ENCODE peak calls at places on chromosome 15, in seven cellular contexts. H, L, K, Q, J, Y and N are unnamed samples.
A peak's percentile ranks its signal among the peaks of the same experiment; 100 is the strongest.

GRCh38 chr15:65184305-65184943 is 718 bp downstream of the CLPX start:
- DNase-seq in H (peak; percentile 75), L (peak; percentile 61), K (peak; percentile 54), Q (peak; percentile 37), J (peak; percentile 45), Y (peak; percentile 54), N (peak; percentile 37)

GRCh38 chr15:70752142-70752754 is 11.1 kb downstream of the UACA start:
- DNase-seq in H (no peak), L (peak; percentile 49), K (peak; percentile 67), Q (no peak), J (peak; percentile 60), Y (no peak), N (no peak)

GRCh38 chr15:31605467-31605931 is 278.9 kb downstream of the KLF13 start:
- DNase-seq in H (no peak), L (no peak), K (peak; percentile 13), Q (no peak), J (no peak), Y (peak; percentile 24), N (no peak)

GRCh38 chr15:25664761-25665160 is 198.4 kb downstream of the ATP10A start:
- DNase-seq in H (no peak), L (no peak), K (no peak), Q (no peak), J (no peak), Y (peak; percentile 17), N (no peak)

GRCh38 chr15:82778755-82779154 is 27.1 kb downstream of the FSD2 start:
- DNase-seq in H (no peak), L (no peak), K (no peak), Q (no peak), J (no peak), Y (no peak), N (no peak)

GRCh38 chr15:83919319-83919830 is 265.5 kb downstream of the ADAMTSL3 start:
- DNase-seq in H (no peak), L (no peak), K (no peak), Q (no peak), J (no peak), Y (no peak), N (no peak)

GRCh38 chr15:38758001-38758400 is 193.4 kb upstream of the RASGRP1 start:
- DNase-seq in H (no peak), L (no peak), K (peak; percentile 59), Q (no peak), J (no peak), Y (peak; percentile 81), N (peak; percentile 63)

GRCh38 chr15:47431501-47431900 is 285.8 kb upstream of the SEMA6D start:
- DNase-seq in H (no peak), L (no peak), K (peak; percentile 50), Q (no peak), J (no peak), Y (peak; percentile 92), N (peak; percentile 92)

GRCh38 chr15:79769081-79769481 is 127.7 kb downstream of the MTHFS start:
- DNase-seq in H (no peak), L (no peak), K (peak; percentile 8), Q (no peak), J (no peak), Y (no peak), N (no peak)
- TF ChIP-seq CTCF in H (no peak), L (no peak), K (peak; percentile 28), Q (peak; percentile 43), J (no peak), Y (peak; percentile 18), N (peak; percentile 8)

DNA sequence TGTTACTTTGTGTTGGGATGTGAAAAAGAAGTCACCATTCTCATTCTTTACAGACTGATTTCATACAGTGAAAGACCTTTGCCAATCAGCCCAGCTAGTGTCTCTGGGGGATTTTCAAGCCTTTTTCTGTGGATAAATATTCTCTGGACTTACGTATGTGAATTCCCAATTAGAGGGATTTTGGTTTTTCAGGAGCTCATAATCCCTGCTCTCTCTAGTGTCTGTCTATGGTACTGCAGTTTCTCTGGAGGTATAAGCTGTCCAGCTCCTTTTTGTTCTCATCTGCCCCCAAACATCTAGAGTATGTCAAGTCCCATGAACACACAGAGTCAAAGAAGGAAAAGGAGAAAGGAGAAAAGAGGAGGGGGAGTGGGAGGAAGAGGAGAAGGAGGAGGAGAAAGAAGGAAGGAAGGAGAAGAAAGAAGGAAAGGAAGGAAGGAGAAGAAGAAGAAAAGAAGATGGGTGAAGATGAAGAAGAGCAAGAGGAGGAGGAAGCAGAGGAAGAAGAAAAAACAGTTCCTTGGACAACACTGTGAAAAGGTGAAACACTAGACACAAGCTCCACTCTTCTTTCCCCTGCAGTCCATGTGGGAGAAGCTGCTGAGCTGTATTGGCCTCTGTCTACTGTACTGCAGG is 218.6 kb downstream of the GREM1 start:
- DNase-seq in H (no peak), L (no peak), K (peak; percentile 83), Q (no peak), J (no peak), Y (peak; percentile 35), N (peak; percentile 39)
- TF ChIP-seq CTCF in H (peak; percentile 59), L (peak; percentile 40), K (peak; percentile 79), Q (peak; percentile 47), J (peak; percentile 43), Y (peak; percentile 66), N (peak; percentile 58)

GRCh38 chr15:44427756-44428724 is 611 bp downstream of the CTDSPL2 start:
- DNase-seq in H (no peak), L (no peak), K (peak; percentile 72), Q (no peak), J (no peak), Y (peak; percentile 71), N (no peak)

DNA sequence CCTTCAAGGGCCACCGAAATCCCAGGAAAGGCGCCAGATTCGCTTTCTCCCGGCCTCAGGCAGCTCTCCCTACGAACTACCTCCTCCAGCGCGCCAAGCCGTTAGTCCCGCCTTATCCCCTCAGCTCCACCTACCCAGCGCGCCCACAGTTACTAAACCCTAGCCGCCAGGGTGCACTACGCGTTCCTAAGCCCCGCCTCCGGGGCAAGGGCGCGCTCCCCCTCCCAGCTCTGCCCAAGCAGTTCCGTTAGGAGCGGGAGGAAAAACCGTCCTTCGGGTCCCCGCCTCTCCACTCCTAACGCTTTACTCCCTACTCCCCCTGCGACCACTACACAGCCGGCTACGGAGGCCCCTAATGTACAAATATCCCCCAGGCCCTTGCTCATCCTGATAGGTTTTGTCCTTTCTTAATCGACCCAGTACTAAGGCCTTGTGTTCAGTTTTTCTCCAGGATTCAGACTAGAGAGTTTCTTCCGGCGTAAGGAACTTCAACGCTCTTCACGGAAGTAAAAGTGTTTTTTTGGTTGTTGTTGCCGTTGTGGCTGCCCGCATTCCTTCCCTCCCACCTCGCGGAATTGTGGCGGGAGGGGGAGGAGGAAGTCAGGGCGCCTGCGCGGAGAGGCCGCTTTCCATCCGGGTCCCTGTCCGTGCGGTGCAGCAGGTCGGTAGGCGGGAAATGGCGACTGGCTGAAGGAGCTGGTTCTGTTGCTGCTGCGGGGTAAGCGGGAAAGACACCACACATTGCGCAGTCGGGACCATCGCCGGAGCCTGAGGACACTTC is at the start of gene CTDSPL2:
- DNase-seq in H (peak; percentile 95), L (peak; percentile 97), K (peak; percentile 100), Q (peak; percentile 82), J (peak; percentile 93), Y (peak; percentile 99), N (peak; percentile 100)
- TF ChIP-seq CTCF in H (peak; percentile 27), L (no peak), K (no peak), Q (peak; percentile 34), J (no peak), Y (peak; percentile 21), N (peak; percentile 39)

GRCh38 chr15:98795980-98796379 is 147.6 kb downstream of the IGF1R start:
- DNase-seq in H (no peak), L (no peak), K (no peak), Q (no peak), J (no peak), Y (no peak), N (no peak)

GRCh38 chr15:98794754-98795153 is 146.4 kb downstream of the IGF1R start:
- DNase-seq in H (no peak), L (no peak), K (no peak), Q (no peak), J (no peak), Y (no peak), N (no peak)

GRCh38 chr15:98794211-98794610 is 145.9 kb downstream of the IGF1R start:
- DNase-seq in H (no peak), L (no peak), K (no peak), Q (no peak), J (no peak), Y (no peak), N (no peak)

GRCh38 chr15:98798375-98798893 is 150.1 kb downstream of the IGF1R start:
- DNase-seq in H (no peak), L (no peak), K (no peak), Q (no peak), J (no peak), Y (no peak), N (no peak)

GRCh38 chr15:98796685-98797084 is 148.3 kb downstream of the IGF1R start:
- DNase-seq in H (no peak), L (no peak), K (no peak), Q (no peak), J (no peak), Y (no peak), N (no peak)
- TF ChIP-seq CTCF in H (no peak), L (no peak), K (no peak), Q (no peak), J (no peak), Y (no peak), N (no peak)

DNA sequence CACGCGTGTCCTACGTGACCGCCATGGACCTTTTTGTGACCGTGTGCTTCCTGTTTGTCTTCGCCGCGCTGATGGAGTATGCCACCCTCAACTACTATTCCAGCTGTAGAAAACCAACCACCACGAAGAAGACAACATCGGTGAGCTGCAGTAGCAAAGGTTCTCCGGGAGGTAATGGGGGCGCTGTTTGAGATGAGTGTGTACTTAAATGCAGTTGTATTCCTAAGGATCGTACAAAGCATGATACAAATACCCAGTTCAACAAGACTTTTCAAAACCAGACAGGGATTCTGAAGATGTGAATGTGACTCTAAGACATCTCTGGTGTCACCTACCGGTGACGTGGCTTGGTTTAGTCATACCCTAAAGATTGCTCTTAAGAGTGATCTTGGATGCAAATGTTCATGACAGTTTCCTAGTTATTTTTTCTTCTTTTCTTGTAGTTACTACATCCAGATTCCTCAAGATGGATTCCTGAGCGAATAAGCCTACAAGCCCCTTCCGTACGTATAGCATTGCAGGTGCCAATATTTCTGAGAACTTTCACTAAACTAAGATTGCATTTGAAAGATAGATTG is 556.6 kb downstream of the GABRG3 start:
- DNase-seq in H (no peak), L (no peak), K (no peak), Q (no peak), J (no peak), Y (no peak), N (no peak)
- TF ChIP-seq CTCF in H (no peak), L (no peak), K (no peak), Q (no peak), J (no peak), Y (no peak), N (no peak)

GRCh38 chr15:91264651-91265351 is 164.7 kb downstream of the SV2B start:
- DNase-seq in H (no peak), L (no peak), K (no peak), Q (no peak), J (no peak), Y (no peak), N (no peak)

GRCh38 chr15:91270747-91271146 is 170.7 kb downstream of the SV2B start:
- DNase-seq in H (no peak), L (no peak), K (no peak), Q (no peak), J (no peak), Y (no peak), N (no peak)

GRCh38 chr15:91265431-91265940 is 165.4 kb downstream of the SV2B start:
- DNase-seq in H (no peak), L (no peak), K (no peak), Q (no peak), J (no peak), Y (no peak), N (no peak)

GRCh38 chr15:91271565-91272153 is 171.6 kb downstream of the SV2B start:
- DNase-seq in H (no peak), L (no peak), K (peak; percentile 77), Q (peak; percentile 47), J (peak; percentile 38), Y (peak; percentile 44), N (peak; percentile 35)

GRCh38 chr15:91268510-91268909 is 168.5 kb downstream of the SV2B start:
- DNase-seq in H (no peak), L (no peak), K (no peak), Q (no peak), J (no peak), Y (no peak), N (no peak)
- TF ChIP-seq CTCF in H (no peak), L (no peak), K (peak; percentile 34), Q (no peak), J (no peak), Y (peak; percentile 23), N (no peak)